ENCODE peak calls at places on chromosomes 16 and 17, in nine cellular contexts. U is fibroblast of lung, H is IMR-90, G is skeletal muscle cell, T is Peyer's patch, C is right cardiac atrium, N is lower leg skin, V is SK-N-SH, P is astrocyte of the cerebellum. O is an unnamed sample.

GRCh38 chr16:68995011-68995504 is 110.4 kb upstream of the HAS3 start:
- DNase-seq in N (no peak), P (no peak), H (peak; percentile 58), G (no peak), V (peak; percentile 19), U (peak; percentile 64), C (no peak), T (no peak), O (no peak)

GRCh38 chr16:84087461-84088151 is 29.1 kb downstream of the MBTPS1 start:
- DNase-seq in P (no peak), V (no peak), C (no peak), H (no peak), G (no peak), T (no peak), N (no peak), U (peak; percentile 17), O (no peak)

GRCh38 chr16:29698042-29698441 is 19.1 kb downstream of the QPRT start:
- DNase-seq in G (no peak), T (no peak), H (no peak), P (no peak), V (no peak), U (no peak), C (no peak), N (no peak), O (no peak)

GRCh38 chr16:85126731-85127662 is 14.7 kb upstream of the CIBAR2 start:
- DNase-seq in C (no peak), V (peak; percentile 87), P (peak; percentile 86), T (no peak), U (peak; percentile 95), G (peak; percentile 72), N (no peak), H (peak; percentile 93), O (peak; percentile 16)

GRCh38 chr16:4059969-4060368 is 56.3 kb downstream of the ADCY9 start:
- DNase-seq in P (no peak), G (no peak), V (no peak), N (peak; percentile 70), C (no peak), T (no peak), U (no peak), H (no peak), O (peak; percentile 56)

GRCh38 chr16:23310217-23310616 is 8.1 kb downstream of the SCNN1B start:
- DNase-seq in U (no peak), T (no peak), N (no peak), P (no peak), H (no peak), V (no peak), G (no peak), C (no peak), O (no peak)

GRCh38 chr16:69465083-69465721 is 40.8 kb downstream of the CYB5B start:
- DNase-seq in G (no peak), V (no peak), H (peak; percentile 79), P (peak; percentile 15), C (no peak), T (no peak), U (peak; percentile 69), N (peak; percentile 39), O (peak; percentile 30)

GRCh38 chr17:42317256-42317966 is 29.1 kb downstream of the STAT5A start:
- DNase-seq in N (no peak), H (no peak), U (no peak), G (no peak), V (no peak), T (no peak), P (no peak), C (no peak), O (no peak)

GRCh38 chr16:3584412-3584811 is 7.2 kb upstream of the NLRC3 start:
- DNase-seq in C (no peak), U (no peak), N (no peak), P (no peak), V (no peak), H (no peak), T (no peak), G (no peak), O (no peak)

GRCh38 chr17:75778861-75779249 is 5.8 kb upstream of the UNK start:
- DNase-seq in G (no peak), V (no peak), H (peak; percentile 35), T (peak; percentile 48), C (no peak), N (no peak), U (no peak), P (no peak), O (no peak)

GRCh38 chr17:65163990-65164495 is 26.9 kb downstream of the RGS9 start:
- DNase-seq in U (peak; percentile 38), G (no peak), H (peak; percentile 90), C (peak; percentile 18), P (no peak), T (no peak), N (no peak), V (no peak), O (peak; percentile 52)

GRCh38 chr16:89958068-89958467 is 9.5 kb downstream of the DEF8 start:
- DNase-seq in T (no peak), U (peak; percentile 15), C (peak; percentile 82), P (no peak), H (peak; percentile 11), G (no peak), N (no peak), V (peak; percentile 93), O (no peak)

GRCh38 chr17:38925263-38925995 is at the start of gene LASP1NB:
- DNase-seq in T (peak; percentile 41), G (no peak), V (peak; percentile 93), U (peak; percentile 54), P (no peak), N (peak; percentile 78), C (peak; percentile 83), H (peak; percentile 70), O (peak; percentile 81)

GRCh38 chr17:12070561-12070960 is 49.9 kb downstream of the MAP2K4 start:
- DNase-seq in G (peak; percentile 38), P (peak; percentile 59), U (peak; percentile 91), H (peak; percentile 89), N (no peak), T (no peak), C (no peak), V (no peak), O (no peak)

GRCh38 chr17:31388770-31389672 is 2.5 kb upstream of the RAB11FIP4 start:
- DNase-seq in V (peak; percentile 83), T (peak; percentile 25), P (no peak), U (peak; percentile 2), N (peak; percentile 83), C (no peak), H (no peak), G (no peak), O (peak; percentile 54)

GRCh38 chr16:8929086-8929748 is 34.5 kb downstream of the USP7 start:
- DNase-seq in C (no peak), G (no peak), U (no peak), V (no peak), N (no peak), T (no peak), P (no peak), H (no peak), O (no peak)

DNA sequence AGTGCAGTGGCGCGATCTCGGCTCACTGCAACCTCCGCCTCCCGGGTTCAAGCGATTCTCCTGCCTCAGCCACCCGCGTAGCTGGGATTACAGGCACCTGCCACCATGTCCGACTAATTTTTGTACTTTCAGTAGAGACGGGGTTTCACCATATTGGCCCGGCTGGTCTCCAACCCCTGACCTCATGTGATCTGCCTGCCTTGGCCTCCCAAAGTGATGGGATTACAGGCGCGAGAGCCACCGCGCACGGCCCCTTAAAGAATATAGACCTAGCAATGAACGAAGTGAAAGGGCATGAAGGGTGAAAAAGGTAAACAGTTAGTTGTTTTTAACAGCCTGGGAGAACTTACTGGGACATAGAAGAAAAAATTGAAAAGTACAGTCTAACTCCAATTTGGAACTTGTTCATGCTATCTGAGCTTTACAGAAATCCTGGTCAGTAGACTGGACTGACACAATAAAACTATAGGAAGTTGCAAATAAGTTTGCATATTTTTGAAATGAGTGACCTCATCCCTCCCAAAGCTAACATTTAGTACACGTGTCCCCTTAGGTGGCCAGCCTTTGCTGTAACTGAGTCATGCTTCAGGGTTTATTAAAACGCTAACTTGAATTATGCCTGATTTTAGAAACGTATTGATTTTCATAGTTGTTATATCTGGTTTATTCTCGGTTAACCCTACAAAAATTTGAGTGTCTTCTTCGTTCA is 1.8 kb downstream of the COG1 start:
- DNase-seq in T (no peak), N (no peak), G (no peak), H (peak; percentile 90), U (peak; percentile 74), C (no peak), V (no peak), P (peak; percentile 24), O (no peak)
- H3K4me3 ChIP-seq in T (no peak overlapping the region), N (no peak overlapping the region), G (no peak overlapping the region), H (no peak overlapping the region), U (no peak overlapping the region), C (no peak overlapping the region), V (no peak overlapping the region), P (no peak overlapping the region), O (no peak overlapping the region)

GRCh38 chr17:49021095-49021767 is 24.0 kb downstream of the IGF2BP1 start:
- DNase-seq in H (peak; percentile 29), C (no peak), T (no peak), V (no peak), N (peak; percentile 61), G (peak; percentile 41), U (peak; percentile 35), P (no peak), O (no peak)
- H3K4me3 ChIP-seq in H (no peak overlapping the region), C (no peak overlapping the region), T (no peak overlapping the region), V (no peak overlapping the region), N (no peak overlapping the region), G (no peak overlapping the region), U (no peak overlapping the region), P (no peak overlapping the region), O (no peak overlapping the region)

GRCh38 chr16:80804061-80804450 is 342 bp downstream of the CDYL2 start:
- DNase-seq in U (peak; percentile 71), T (peak; percentile 47), C (peak; percentile 83), P (peak; percentile 12), N (no peak), G (peak; percentile 39), V (no peak), H (peak; percentile 46), O (peak; percentile 57)
- H3K4me3 ChIP-seq in U (peak overlapping the region; percentile 32), T (peak overlapping the region; percentile 91), C (peak overlapping the region; percentile 53), P (peak overlapping the region; percentile 63), N (peak overlapping the region; percentile 65), G (peak overlapping the region; percentile 67), V (peak overlapping the region; percentile 57), H (peak overlapping the region; percentile 100), O (no peak overlapping the region)

GRCh38 chr16:86306046-86306644 is 204.2 kb upstream of the FOXF1 start:
- DNase-seq in C (no peak), H (peak; percentile 88), T (no peak), P (no peak), V (no peak), U (peak; percentile 47), N (no peak), G (peak; percentile 47), O (no peak)

GRCh38 chr16:86302710-86303109 is 207.6 kb upstream of the FOXF1 start:
- DNase-seq in C (no peak), V (no peak), P (no peak), N (no peak), G (no peak), U (no peak), T (no peak), H (no peak), O (no peak)

GRCh38 chr16:86305440-86305839 is 204.9 kb upstream of the FOXF1 start:
- DNase-seq in U (no peak), T (no peak), V (no peak), H (no peak), G (no peak), N (no peak), P (no peak), C (no peak), O (no peak)

GRCh38 chr16:86304868-86305267 is 205.5 kb upstream of the FOXF1 start:
- DNase-seq in G (no peak), V (no peak), C (no peak), P (no peak), N (no peak), H (no peak), U (no peak), T (no peak), O (no peak)

GRCh38 chr16:86303787-86304685 is 206.3 kb upstream of the FOXF1 start:
- DNase-seq in G (no peak), V (no peak), C (peak; percentile 64), N (peak; percentile 61), H (peak; percentile 64), T (no peak), U (no peak), P (no peak), O (no peak)
- H3K4me3 ChIP-seq in G (no peak overlapping the region), V (peak overlapping the region; percentile 19), C (peak overlapping the region; percentile 33), N (no peak overlapping the region), H (peak overlapping the region; percentile 41), T (peak overlapping the region; percentile 14), U (peak overlapping the region; percentile 44), P (no peak overlapping the region), O (no peak overlapping the region)

O was measured in CD8-positive, alpha-beta T cell.